ENCODE peak calls at places on chromosomes 12 and 14, in four cellular contexts. One of them, this sample, is unnamed.

GRCh38 chr12:2958432-2959193 is 584 bp upstream of the TEAD4 start:
- DNase-seq in right lobe of liver: peak; percentile 50
- DNase-seq in naive thymus-derived CD8-positive, alpha-beta T cell: no peak
- DNase-seq in AG04450: peak; percentile 36
- DNase-seq in this sample: peak; percentile 37

GRCh38 chr12:47235258-47236040 is 155.7 kb upstream of the AMIGO2 start:
- DNase-seq in naive thymus-derived CD8-positive, alpha-beta T cell: no peak
- DNase-seq in AG04450: no peak
- DNase-seq in right lobe of liver: no peak
- DNase-seq in this sample: no peak

GRCh38 chr14:97276573-97276972 is 479.4 kb downstream of the VRK1 start:
- DNase-seq in AG04450: no peak
- DNase-seq in naive thymus-derived CD8-positive, alpha-beta T cell: no peak
- DNase-seq in right lobe of liver: no peak
- DNase-seq in this sample: no peak

GRCh38 chr12:39461059-39461458 is 18.1 kb upstream of the KIF21A start:
- DNase-seq in naive thymus-derived CD8-positive, alpha-beta T cell: no peak
- DNase-seq in AG04450: no peak
- DNase-seq in right lobe of liver: no peak
- DNase-seq in this sample: no peak

GRCh38 chr12:21539797-21540196 is 13.7 kb downstream of the SPX start:
- DNase-seq in naive thymus-derived CD8-positive, alpha-beta T cell: no peak
- DNase-seq in AG04450: no peak
- DNase-seq in right lobe of liver: no peak
- DNase-seq in this sample: no peak

GRCh38 chr14:103281496-103282231 is 52.4 kb upstream of the EIF5 start:
- DNase-seq in right lobe of liver: peak; percentile 58
- DNase-seq in AG04450: no peak
- DNase-seq in naive thymus-derived CD8-positive, alpha-beta T cell: no peak
- DNase-seq in this sample: peak; percentile 31

GRCh38 chr12:108562348-108563134 is at the start of gene ISCU:
- DNase-seq in AG04450: peak; percentile 94
- DNase-seq in naive thymus-derived CD8-positive, alpha-beta T cell: peak; percentile 97
- DNase-seq in right lobe of liver: peak; percentile 99
- DNase-seq in this sample: peak; percentile 93

GRCh38 chr12:103012884-103013283 is 55.4 kb downstream of the ASCL1 start:
- DNase-seq in AG04450: no peak
- DNase-seq in right lobe of liver: no peak
- DNase-seq in naive thymus-derived CD8-positive, alpha-beta T cell: no peak
- DNase-seq in this sample: no peak

GRCh38 chr14:58027904-58028303 is 124.1 kb downstream of the ARMH4 start:
- DNase-seq in AG04450: no peak
- DNase-seq in right lobe of liver: no peak
- DNase-seq in naive thymus-derived CD8-positive, alpha-beta T cell: no peak
- DNase-seq in this sample: no peak

GRCh38 chr12:131353376-131353775 is 357.5 kb upstream of the SFSWAP start:
- DNase-seq in naive thymus-derived CD8-positive, alpha-beta T cell: no peak
- DNase-seq in AG04450: no peak
- DNase-seq in right lobe of liver: no peak
- DNase-seq in this sample: no peak

GRCh38 chr12:104933128-104933527 is 25.0 kb downstream of the SLC41A2 start:
- DNase-seq in right lobe of liver: no peak
- DNase-seq in naive thymus-derived CD8-positive, alpha-beta T cell: no peak
- DNase-seq in AG04450: no peak
- DNase-seq in this sample: no peak

GRCh38 chr14:70845601-70846000 is 36.3 kb upstream of the MAP3K9 start:
- DNase-seq in naive thymus-derived CD8-positive, alpha-beta T cell: no peak
- DNase-seq in AG04450: no peak
- DNase-seq in right lobe of liver: no peak
- DNase-seq in this sample: no peak

GRCh38 chr12:118376089-118377004 is at the start of gene SUDS3:
- DNase-seq in naive thymus-derived CD8-positive, alpha-beta T cell: peak; percentile 84
- DNase-seq in AG04450: peak; percentile 48
- DNase-seq in right lobe of liver: peak; percentile 93
- DNase-seq in this sample: no peak

GRCh38 chr12:93365616-93366015 is 12.1 kb upstream of the NUDT4 start:
- DNase-seq in right lobe of liver: no peak
- DNase-seq in naive thymus-derived CD8-positive, alpha-beta T cell: no peak
- DNase-seq in AG04450: no peak
- DNase-seq in this sample: no peak

GRCh38 chr12:92255741-92256140 is 110.1 kb upstream of the BTG1 start:
- DNase-seq in right lobe of liver: no peak
- DNase-seq in naive thymus-derived CD8-positive, alpha-beta T cell: no peak
- DNase-seq in AG04450: no peak
- DNase-seq in this sample: no peak

GRCh38 chr12:49698619-49699545 is 8.3 kb downstream of the FMNL3 start:
- DNase-seq in naive thymus-derived CD8-positive, alpha-beta T cell: no peak
- DNase-seq in AG04450: no peak
- DNase-seq in right lobe of liver: no peak
- DNase-seq in this sample: no peak

GRCh38 chr12:111598637-111599458 is at the start of gene ATXN2:
- DNase-seq in AG04450: no peak
- DNase-seq in naive thymus-derived CD8-positive, alpha-beta T cell: peak; percentile 56
- DNase-seq in right lobe of liver: peak; percentile 74
- DNase-seq in this sample: no peak

GRCh38 chr12:13745100-13745678 is 236.2 kb downstream of the GRIN2B start:
- DNase-seq in naive thymus-derived CD8-positive, alpha-beta T cell: no peak
- DNase-seq in right lobe of liver: peak; percentile 44
- DNase-seq in AG04450: no peak
- DNase-seq in this sample: no peak

GRCh38 chr14:74620497-74620921 is 8.5 kb upstream of the LTBP2 start:
- DNase-seq in right lobe of liver: no peak
- DNase-seq in naive thymus-derived CD8-positive, alpha-beta T cell: no peak
- DNase-seq in AG04450: peak; percentile 61
- DNase-seq in this sample: peak; percentile 65

GRCh38 chr14:91303091-91303923 is 58.8 kb upstream of the GPR68 start:
- DNase-seq in AG04450: no peak
- DNase-seq in naive thymus-derived CD8-positive, alpha-beta T cell: no peak
- DNase-seq in right lobe of liver: no peak
- DNase-seq in this sample: no peak

GRCh38 chr12:64889434-64890216 is 65.2 kb downstream of the TBC1D30 start:
- DNase-seq in naive thymus-derived CD8-positive, alpha-beta T cell: no peak
- DNase-seq in AG04450: no peak
- DNase-seq in right lobe of liver: no peak
- DNase-seq in this sample: no peak